ENCODE peak calls at places on chromosomes 6 and 20, in four cellular contexts. R, B, J and T are unnamed samples.

GRCh38 chr6:9766240-9766915 is 648.5 kb downstream of the TFAP2A start:
- DNase-seq in B (no peak), R (no peak), J (no peak), T (no peak)

GRCh38 chr6:135496805-135497411 is 632 bp downstream of the AHI1 start:
- DNase-seq in J (no peak), B (no peak), R (no peak), T (no peak)

GRCh38 chr6:48765352-48765961 is 654.5 kb upstream of the PTCHD4 start:
- DNase-seq in J (no peak), R (peak), B (no peak), T (no peak)

GRCh38 chr6:100335999-100336398 is 128.7 kb downstream of the SIM1 start:
- DNase-seq in J (no peak), R (no peak), B (no peak), T (no peak)

GRCh38 chr6:119671105-119671504 is 321.5 kb upstream of the MAN1A1 start:
- DNase-seq in B (no peak), R (no peak), J (no peak), T (no peak)

GRCh38 chr6:115591973-115592486 is 468.7 kb downstream of the FRK start:
- DNase-seq in J (no peak), B (no peak), R (no peak), T (no peak)

GRCh38 chr6:4102687-4103244 is 23.8 kb upstream of the FAM217A start:
- DNase-seq in B (no peak), J (no peak), R (no peak), T (no peak)

GRCh38 chr6:20639161-20639560 is 104.9 kb downstream of the CDKAL1 start:
- DNase-seq in R (no peak), B (no peak), J (no peak), T (no peak)

GRCh38 chr20:17680128-17680835 is 1.8 kb downstream of the RRBP1 start:
- DNase-seq in R (no peak), B (no peak), J (no peak), T (peak)

GRCh38 chr20:8438748-8439147 is 306.7 kb downstream of the PLCB1 start:
- DNase-seq in B (no peak), J (no peak), R (peak), T (no peak)

GRCh38 chr6:80742481-80742880 is 636.0 kb downstream of the BCKDHB start:
- DNase-seq in B (no peak), R (no peak), J (no peak), T (no peak)

GRCh38 chr20:23419995-23420901 is 1.0 kb downstream of the NAPB start:
- DNase-seq in R (no peak), J (no peak), B (peak), T (peak)

GRCh38 chr6:169714178-169714577 is 10.1 kb downstream of the PHF10 start:
- DNase-seq in R (no peak), B (no peak), J (no peak), T (no peak)

GRCh38 chr6:111469543-111469942 is 13.5 kb downstream of the REV3L start:
- DNase-seq in R (no peak), B (peak), J (no peak), T (no peak)

GRCh38 chr6:26380256-26380655 is 2.7 kb upstream of the BTN2A2 start:
- DNase-seq in J (no peak), B (no peak), R (no peak), T (no peak)

GRCh38 chr20:59677586-59677985 is 73.2 kb downstream of the PHACTR3 start:
- DNase-seq in B (no peak), J (no peak), R (no peak), T (no peak)

GRCh38 chr6:158905277-158905676 is 86.1 kb upstream of the EZR start:
- DNase-seq in J (no peak), B (peak), R (no peak), T (no peak)

GRCh38 chr6:29967379-29968010 is 25.2 kb downstream of the HLA-A start:
- DNase-seq in J (no peak), B (peak), R (peak), T (no peak)

GRCh38 chr6:164356814-164357213 is 942.3 kb downstream of the QKI start:
- DNase-seq in B (no peak), R (no peak), J (no peak), T (no peak)

GRCh38 chr6:38105066-38105465 is 285.5 kb downstream of the ZFAND3 start:
- DNase-seq in R (no peak), B (no peak), J (no peak), T (no peak)

GRCh38 chr6:11812951-11813350 is 34.3 kb upstream of the ADTRP start:
- DNase-seq in R (no peak), B (no peak), J (no peak), T (no peak)

GRCh38 chr20:8215516-8215915 is 83.5 kb downstream of the PLCB1 start:
- DNase-seq in R (no peak), B (no peak), J (no peak), T (no peak)

GRCh38 chr6:43951756-43952675 is 175.2 kb downstream of the MRPL14 start:
- DNase-seq in B (no peak), R (no peak), J (no peak), T (no peak)

GRCh38 chr20:47973519-47974233 is 188.4 kb upstream of the SULF2 start:
- DNase-seq in B (no peak), J (no peak), R (no peak), T (peak)

GRCh38 chr20:48610996-48611395 is 216.8 kb downstream of the PREX1 start:
- DNase-seq in B (no peak), J (no peak), R (no peak), T (no peak)

GRCh38 chr20:60048634-60049578 is 90.7 kb downstream of the CDH26 start:
- DNase-seq in B (peak), J (no peak), R (no peak), T (no peak)

GRCh38 chr6:89184344-89184743 is 32.8 kb downstream of the GABRR1 start:
- DNase-seq in R (no peak), B (no peak), J (no peak), T (no peak)

GRCh38 chr6:96391776-96392175 is 129.8 kb upstream of the UFL1 start:
- DNase-seq in B (no peak), R (peak), J (no peak), T (no peak)

GRCh38 chr6:167907837-167908681 is 81.3 kb downstream of the AFDN start:
- DNase-seq in R (peak), J (no peak), B (peak), T (no peak)

GRCh38 chr6:167094436-167094819 is 28.5 kb upstream of the CCR6 start:
- DNase-seq in J (no peak), B (no peak), R (no peak), T (no peak)

GRCh38 chr6:52697903-52698302 is 27.0 kb downstream of the TMEM14A start:
- DNase-seq in R (no peak), J (no peak), B (no peak), T (no peak)